ENCODE peak calls at places on chromosomes 6 and 20, in nine cellular contexts. One of them, this sample, is unnamed.

GRCh38 chr6:161545741-161546140 is 271.9 kb upstream of the AGPAT4 start:
- DNase-seq in PC-3: no peak
- DNase-seq in GM23338: no peak
- DNase-seq in left ventricle myocardium inferior: no peak
- DNase-seq in thoracic aorta: no peak
- DNase-seq in CD8-positive, alpha-beta T cell: no peak
- DNase-seq in GM12878: no peak
- DNase-seq in brain microvascular endothelial cell: no peak
- DNase-seq in heart right ventricle: no peak
- DNase-seq in this sample: no peak

GRCh38 chr6:118963003-118963402 is 28.0 kb upstream of the MCM9 start:
- DNase-seq in PC-3: peak; percentile 21
- DNase-seq in GM23338: no peak
- DNase-seq in left ventricle myocardium inferior: no peak
- DNase-seq in thoracic aorta: no peak
- DNase-seq in CD8-positive, alpha-beta T cell: no peak
- DNase-seq in GM12878: no peak
- DNase-seq in brain microvascular endothelial cell: no peak
- DNase-seq in heart right ventricle: no peak
- DNase-seq in this sample: no peak

GRCh38 chr6:54020311-54020710 is 90.9 kb upstream of the MLIP start:
- DNase-seq in PC-3: peak; percentile 40
- DNase-seq in GM23338: no peak
- DNase-seq in left ventricle myocardium inferior: no peak
- DNase-seq in thoracic aorta: no peak
- DNase-seq in CD8-positive, alpha-beta T cell: no peak
- DNase-seq in GM12878: no peak
- DNase-seq in brain microvascular endothelial cell: no peak
- DNase-seq in heart right ventricle: no peak
- DNase-seq in this sample: no peak

GRCh38 chr6:127302728-127303675 is 36.3 kb downstream of the RNF146 start:
- DNase-seq in PC-3: peak; percentile 74
- DNase-seq in GM23338: peak; percentile 49
- DNase-seq in left ventricle myocardium inferior: no peak
- DNase-seq in thoracic aorta: no peak
- DNase-seq in CD8-positive, alpha-beta T cell: peak; percentile 25
- DNase-seq in GM12878: no peak
- DNase-seq in brain microvascular endothelial cell: peak; percentile 60
- DNase-seq in heart right ventricle: no peak
- DNase-seq in this sample: no peak

GRCh38 chr20:2797136-2797983 is 3.1 kb downstream of the CPXM1 start:
- DNase-seq in PC-3: no peak
- DNase-seq in GM23338: no peak
- DNase-seq in left ventricle myocardium inferior: no peak
- DNase-seq in thoracic aorta: no peak
- DNase-seq in CD8-positive, alpha-beta T cell: no peak
- DNase-seq in GM12878: no peak
- DNase-seq in brain microvascular endothelial cell: no peak
- DNase-seq in heart right ventricle: no peak
- DNase-seq in this sample: no peak

GRCh38 chr6:41049548-41049947 is 3.5 kb upstream of the APOBEC2 start:
- DNase-seq in PC-3: no peak
- DNase-seq in GM23338: no peak
- DNase-seq in left ventricle myocardium inferior: no peak
- DNase-seq in thoracic aorta: no peak
- DNase-seq in CD8-positive, alpha-beta T cell: no peak
- DNase-seq in GM12878: no peak
- DNase-seq in brain microvascular endothelial cell: no peak
- DNase-seq in heart right ventricle: no peak
- DNase-seq in this sample: no peak

GRCh38 chr6:149449831-149450678 is 34.8 kb downstream of the ZC3H12D start:
- DNase-seq in PC-3: no peak
- DNase-seq in GM23338: no peak
- DNase-seq in left ventricle myocardium inferior: no peak
- DNase-seq in thoracic aorta: no peak
- DNase-seq in CD8-positive, alpha-beta T cell: no peak
- DNase-seq in GM12878: no peak
- DNase-seq in brain microvascular endothelial cell: no peak
- DNase-seq in heart right ventricle: no peak
- DNase-seq in this sample: no peak

GRCh38 chr6:56819604-56820003 is 135.3 kb upstream of the BEND6 start:
- DNase-seq in PC-3: no peak
- DNase-seq in GM23338: no peak
- DNase-seq in left ventricle myocardium inferior: no peak
- DNase-seq in thoracic aorta: no peak
- DNase-seq in CD8-positive, alpha-beta T cell: no peak
- DNase-seq in GM12878: no peak
- DNase-seq in brain microvascular endothelial cell: no peak
- DNase-seq in heart right ventricle: no peak
- DNase-seq in this sample: no peak

GRCh38 chr20:4449977-4450715 is 271.6 kb upstream of the PRND start:
- DNase-seq in PC-3: peak; percentile 58
- DNase-seq in GM23338: peak; percentile 25
- DNase-seq in left ventricle myocardium inferior: no peak
- DNase-seq in thoracic aorta: no peak
- DNase-seq in CD8-positive, alpha-beta T cell: no peak
- DNase-seq in GM12878: no peak
- DNase-seq in brain microvascular endothelial cell: peak; percentile 65
- DNase-seq in heart right ventricle: no peak
- DNase-seq in this sample: no peak

GRCh38 chr20:53389516-53389915 is 204.1 kb downstream of the ZNF217 start:
- DNase-seq in PC-3: no peak
- DNase-seq in GM23338: no peak
- DNase-seq in left ventricle myocardium inferior: no peak
- DNase-seq in thoracic aorta: no peak
- DNase-seq in CD8-positive, alpha-beta T cell: no peak
- DNase-seq in GM12878: no peak
- DNase-seq in brain microvascular endothelial cell: no peak
- DNase-seq in heart right ventricle: no peak
- DNase-seq in this sample: no peak

GRCh38 chr6:53282234-53282633 is 66.5 kb downstream of the ELOVL5 start:
- DNase-seq in PC-3: no peak
- DNase-seq in GM23338: peak; percentile 27
- DNase-seq in left ventricle myocardium inferior: no peak
- DNase-seq in thoracic aorta: no peak
- DNase-seq in CD8-positive, alpha-beta T cell: no peak
- DNase-seq in GM12878: no peak
- DNase-seq in brain microvascular endothelial cell: no peak
- DNase-seq in heart right ventricle: no peak
- DNase-seq in this sample: no peak

GRCh38 chr6:35624341-35625070 is 64.2 kb downstream of the FKBP5 start:
- DNase-seq in PC-3: peak; percentile 44
- DNase-seq in GM23338: peak; percentile 46
- DNase-seq in left ventricle myocardium inferior: no peak
- DNase-seq in thoracic aorta: no peak
- DNase-seq in CD8-positive, alpha-beta T cell: no peak
- DNase-seq in GM12878: no peak
- DNase-seq in brain microvascular endothelial cell: no peak
- DNase-seq in heart right ventricle: no peak
- DNase-seq in this sample: no peak

GRCh38 chr20:47785900-47786762 is 850 bp upstream of the SULF2 start:
- DNase-seq in PC-3: peak; percentile 90
- DNase-seq in GM23338: peak; percentile 77
- DNase-seq in left ventricle myocardium inferior: peak; percentile 61
- DNase-seq in thoracic aorta: no peak
- DNase-seq in CD8-positive, alpha-beta T cell: no peak
- DNase-seq in GM12878: no peak
- DNase-seq in brain microvascular endothelial cell: peak; percentile 61
- DNase-seq in heart right ventricle: peak; percentile 63
- DNase-seq in this sample: peak; percentile 44

GRCh38 chr6:34176261-34177031 is 30.6 kb upstream of the GRM4 start:
- DNase-seq in PC-3: no peak
- DNase-seq in GM23338: no peak
- DNase-seq in left ventricle myocardium inferior: no peak
- DNase-seq in thoracic aorta: no peak
- DNase-seq in CD8-positive, alpha-beta T cell: no peak
- DNase-seq in GM12878: no peak
- DNase-seq in brain microvascular endothelial cell: no peak
- DNase-seq in heart right ventricle: no peak
- DNase-seq in this sample: no peak

GRCh38 chr20:50582591-50583234 is 72.5 kb downstream of the PTPN1 start:
- DNase-seq in PC-3: no peak
- DNase-seq in GM23338: no peak
- DNase-seq in left ventricle myocardium inferior: no peak
- DNase-seq in thoracic aorta: no peak
- DNase-seq in CD8-positive, alpha-beta T cell: no peak
- DNase-seq in GM12878: no peak
- DNase-seq in brain microvascular endothelial cell: no peak
- DNase-seq in heart right ventricle: no peak
- DNase-seq in this sample: no peak

GRCh38 chr6:132919476-132919875 is 105.1 kb downstream of the RPS12 start:
- DNase-seq in PC-3: peak; percentile 70
- DNase-seq in GM23338: peak; percentile 5
- DNase-seq in left ventricle myocardium inferior: peak; percentile 69
- DNase-seq in thoracic aorta: no peak
- DNase-seq in CD8-positive, alpha-beta T cell: no peak
- DNase-seq in GM12878: no peak
- DNase-seq in brain microvascular endothelial cell: peak; percentile 78
- DNase-seq in heart right ventricle: peak; percentile 60
- DNase-seq in this sample: peak; percentile 77

GRCh38 chr6:13445005-13445743 is 42.2 kb downstream of the GFOD1 start:
- DNase-seq in PC-3: no peak
- DNase-seq in GM23338: no peak
- DNase-seq in left ventricle myocardium inferior: peak; percentile 65
- DNase-seq in thoracic aorta: no peak
- DNase-seq in CD8-positive, alpha-beta T cell: no peak
- DNase-seq in GM12878: no peak
- DNase-seq in brain microvascular endothelial cell: peak; percentile 27
- DNase-seq in heart right ventricle: peak; percentile 68
- DNase-seq in this sample: peak; percentile 73

GRCh38 chr6:111566873-111567517 is 38.7 kb downstream of the TRAF3IP2 start:
- DNase-seq in PC-3: no peak
- DNase-seq in GM23338: no peak
- DNase-seq in left ventricle myocardium inferior: no peak
- DNase-seq in thoracic aorta: no peak
- DNase-seq in CD8-positive, alpha-beta T cell: no peak
- DNase-seq in GM12878: no peak
- DNase-seq in brain microvascular endothelial cell: no peak
- DNase-seq in heart right ventricle: no peak
- DNase-seq in this sample: no peak

DNA sequence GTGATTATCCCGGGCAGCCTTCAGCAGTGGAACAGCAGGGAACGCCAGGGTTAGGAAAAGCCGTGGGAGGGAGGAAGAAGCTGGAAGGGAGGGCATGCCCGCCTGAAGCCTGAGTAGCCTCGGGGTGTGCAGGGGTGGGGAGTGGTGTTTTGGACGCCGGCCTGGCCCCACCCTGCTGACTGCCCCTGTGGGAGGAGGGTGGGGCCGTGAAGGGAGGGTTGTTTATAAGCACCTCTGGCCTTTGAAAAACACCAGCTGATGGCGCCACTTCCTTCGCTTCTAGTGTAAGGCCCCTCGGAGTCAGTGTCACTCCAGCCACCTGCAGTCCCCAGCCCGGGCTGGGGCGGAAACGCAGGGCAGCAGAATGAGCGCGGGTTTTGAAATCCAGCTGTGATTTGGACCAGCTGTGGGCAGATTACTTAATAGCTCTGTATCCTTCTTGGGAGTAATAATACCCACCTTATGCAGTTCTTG is 52.8 kb upstream of the BMP6 start:
- DNase-seq in PC-3: peak; percentile 87
- DNase-seq in GM23338: peak; percentile 87
- DNase-seq in left ventricle myocardium inferior: peak; percentile 36
- DNase-seq in thoracic aorta: no peak
- DNase-seq in CD8-positive, alpha-beta T cell: no peak
- DNase-seq in GM12878: no peak
- DNase-seq in brain microvascular endothelial cell: peak; percentile 3
- DNase-seq in heart right ventricle: peak; percentile 49
- DNase-seq in this sample: peak; percentile 62
- TF ChIP-seq CTCF in PC-3: peak; percentile 55
- TF ChIP-seq CTCF in GM23338: peak; percentile 77
- TF ChIP-seq CTCF in left ventricle myocardium inferior: peak; percentile 13
- TF ChIP-seq CTCF in thoracic aorta: no peak
- TF ChIP-seq CTCF in CD8-positive, alpha-beta T cell: no peak
- TF ChIP-seq CTCF in GM12878: no peak
- TF ChIP-seq CTCF in brain microvascular endothelial cell: peak; percentile 12
- TF ChIP-seq CTCF in heart right ventricle: no peak
- TF ChIP-seq CTCF in this sample: no peak

GRCh38 chr6:37093728-37094069 is 76.3 kb upstream of the PIM1 start:
- DNase-seq in PC-3: no peak
- DNase-seq in GM23338: no peak
- DNase-seq in left ventricle myocardium inferior: no peak
- DNase-seq in thoracic aorta: no peak
- DNase-seq in CD8-positive, alpha-beta T cell: no peak
- DNase-seq in GM12878: no peak
- DNase-seq in brain microvascular endothelial cell: no peak
- DNase-seq in heart right ventricle: no peak
- DNase-seq in this sample: no peak
- H3K27ac ChIP-seq in PC-3: no peak overlapping the region
- H3K27ac ChIP-seq in GM23338: no peak overlapping the region
- H3K27ac ChIP-seq in left ventricle myocardium inferior: no peak overlapping the region
- H3K27ac ChIP-seq in thoracic aorta: no peak overlapping the region
- H3K27ac ChIP-seq in CD8-positive, alpha-beta T cell: no peak overlapping the region
- H3K27ac ChIP-seq in GM12878: no peak overlapping the region
- H3K27ac ChIP-seq in brain microvascular endothelial cell: no peak overlapping the region
- H3K27ac ChIP-seq in heart right ventricle: peak overlapping the region; percentile 48
- H3K27ac ChIP-seq in this sample: no peak overlapping the region

GRCh38 chr20:59087829-59088433 is 45.3 kb upstream of the PRELID3B start:
- DNase-seq in PC-3: peak; percentile 90
- DNase-seq in GM23338: peak; percentile 91
- DNase-seq in left ventricle myocardium inferior: peak; percentile 81
- DNase-seq in thoracic aorta: peak; percentile 25
- DNase-seq in CD8-positive, alpha-beta T cell: peak; percentile 82
- DNase-seq in GM12878: no peak
- DNase-seq in brain microvascular endothelial cell: peak; percentile 69
- DNase-seq in heart right ventricle: peak; percentile 81
- DNase-seq in this sample: peak; percentile 65
- TF ChIP-seq CTCF in PC-3: peak; percentile 98
- TF ChIP-seq CTCF in GM23338: peak; percentile 85
- TF ChIP-seq CTCF in left ventricle myocardium inferior: peak; percentile 95
- TF ChIP-seq CTCF in thoracic aorta: peak; percentile 82
- TF ChIP-seq CTCF in CD8-positive, alpha-beta T cell: peak; percentile 88
- TF ChIP-seq CTCF in GM12878: peak; percentile 91
- TF ChIP-seq CTCF in brain microvascular endothelial cell: peak; percentile 98
- TF ChIP-seq CTCF in heart right ventricle: peak; percentile 93
- TF ChIP-seq CTCF in this sample: peak; percentile 82

DNA sequence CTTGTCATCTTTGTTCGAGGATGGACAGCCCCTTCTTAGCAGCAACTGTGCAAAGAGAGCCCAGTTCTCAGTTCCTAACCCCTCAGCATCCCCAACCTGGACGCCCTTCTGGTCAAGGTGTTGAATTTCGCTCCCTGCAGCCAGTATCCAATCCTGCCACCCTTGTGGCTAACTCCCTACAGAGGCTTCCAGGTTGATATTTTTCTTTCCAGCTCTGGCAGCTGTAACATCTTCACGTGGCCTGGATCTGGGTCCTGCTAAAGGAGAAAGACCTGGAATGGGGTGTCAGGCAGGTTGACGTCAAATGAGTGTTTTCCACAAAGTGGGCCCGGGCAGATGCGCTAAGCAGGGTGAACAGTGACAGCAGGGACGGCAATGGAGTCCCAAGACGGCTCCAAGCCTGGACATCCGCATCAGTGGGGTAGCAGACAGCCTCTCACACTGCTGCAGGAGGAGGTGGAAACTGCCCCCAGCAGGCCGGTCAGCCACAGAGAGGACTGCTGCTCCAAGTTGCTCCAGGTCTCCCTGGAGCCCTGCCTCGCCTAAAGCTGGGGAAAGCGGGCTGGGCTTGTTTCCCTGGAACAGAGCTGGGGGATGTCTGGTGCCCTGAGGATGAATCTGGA is 1.0 kb upstream of the YTHDF1 start:
- DNase-seq in PC-3: peak; percentile 14
- DNase-seq in GM23338: peak; percentile 57
- DNase-seq in left ventricle myocardium inferior: no peak
- DNase-seq in thoracic aorta: no peak
- DNase-seq in CD8-positive, alpha-beta T cell: no peak
- DNase-seq in GM12878: no peak
- DNase-seq in brain microvascular endothelial cell: no peak
- DNase-seq in heart right ventricle: no peak
- DNase-seq in this sample: no peak
- H3K27ac ChIP-seq in PC-3: peak overlapping the region; percentile 20
- H3K27ac ChIP-seq in GM23338: no peak overlapping the region
- H3K27ac ChIP-seq in left ventricle myocardium inferior: peak overlapping the region; percentile 84
- H3K27ac ChIP-seq in thoracic aorta: no peak overlapping the region
- H3K27ac ChIP-seq in CD8-positive, alpha-beta T cell: peak overlapping the region; percentile 73
- H3K27ac ChIP-seq in GM12878: peak overlapping the region; percentile 59
- H3K27ac ChIP-seq in brain microvascular endothelial cell: no peak overlapping the region
- H3K27ac ChIP-seq in heart right ventricle: peak overlapping the region; percentile 84
- H3K27ac ChIP-seq in this sample: peak overlapping the region; percentile 82